ENCODE peak calls at places on chromosomes 11 and 22, in six cellular contexts. One of them, this sample, is unnamed.

GRCh38 chr11:12963789-12964536 is 45.2 kb upstream of the RASSF10 start:
- DNase-seq in left lobe of liver: peak
- DNase-seq in pancreas: peak
- DNase-seq in activated naive CD8-positive, alpha-beta T cell treated with anti-CD3 and anti-CD28 coated beads, Interleukin-2, amount 50 U/mL, for 24 hours: peak
- DNase-seq in left ventricle myocardium superior: peak
- DNase-seq in stimulated activated effector memory CD8-positive, alpha-beta T cell treated with anti-CD3 and anti-CD28 coated beads, Interleukin-12 subunit alpha, Interleukin-12 subunit beta, amount 100 ng/mL, for 72 hours: peak
- DNase-seq in this sample: peak

GRCh38 chr11:73404048-73404447 is 27.8 kb downstream of the RELT start:
- DNase-seq in pancreas: no peak
- DNase-seq in stimulated activated effector memory CD8-positive, alpha-beta T cell treated with anti-CD3 and anti-CD28 coated beads, Interleukin-12 subunit alpha, Interleukin-12 subunit beta, amount 100 ng/mL, for 72 hours: no peak
- DNase-seq in left lobe of liver: no peak
- DNase-seq in left ventricle myocardium superior: peak
- DNase-seq in activated naive CD8-positive, alpha-beta T cell treated with anti-CD3 and anti-CD28 coated beads, Interleukin-2, amount 50 U/mL, for 24 hours: no peak
- DNase-seq in this sample: peak

GRCh38 chr11:61760946-61761345 is 8.5 kb downstream of the MYRF start:
- DNase-seq in left lobe of liver: no peak
- DNase-seq in stimulated activated effector memory CD8-positive, alpha-beta T cell treated with anti-CD3 and anti-CD28 coated beads, Interleukin-12 subunit alpha, Interleukin-12 subunit beta, amount 100 ng/mL, for 72 hours: no peak
- DNase-seq in left ventricle myocardium superior: no peak
- DNase-seq in activated naive CD8-positive, alpha-beta T cell treated with anti-CD3 and anti-CD28 coated beads, Interleukin-2, amount 50 U/mL, for 24 hours: no peak
- DNase-seq in pancreas: no peak
- DNase-seq in this sample: no peak

GRCh38 chr22:38927033-38927789 is 30.2 kb upstream of the APOBEC3A start:
- DNase-seq in pancreas: peak
- DNase-seq in left ventricle myocardium superior: peak
- DNase-seq in left lobe of liver: no peak
- DNase-seq in activated naive CD8-positive, alpha-beta T cell treated with anti-CD3 and anti-CD28 coated beads, Interleukin-2, amount 50 U/mL, for 24 hours: peak
- DNase-seq in stimulated activated effector memory CD8-positive, alpha-beta T cell treated with anti-CD3 and anti-CD28 coated beads, Interleukin-12 subunit alpha, Interleukin-12 subunit beta, amount 100 ng/mL, for 72 hours: peak
- DNase-seq in this sample: peak

GRCh38 chr22:38831166-38831945 is 12.5 kb downstream of the NPTXR start:
- DNase-seq in left ventricle myocardium superior: no peak
- DNase-seq in left lobe of liver: no peak
- DNase-seq in stimulated activated effector memory CD8-positive, alpha-beta T cell treated with anti-CD3 and anti-CD28 coated beads, Interleukin-12 subunit alpha, Interleukin-12 subunit beta, amount 100 ng/mL, for 72 hours: no peak
- DNase-seq in activated naive CD8-positive, alpha-beta T cell treated with anti-CD3 and anti-CD28 coated beads, Interleukin-2, amount 50 U/mL, for 24 hours: no peak
- DNase-seq in pancreas: no peak
- DNase-seq in this sample: no peak

GRCh38 chr22:36753120-36753802 is 22.7 kb downstream of the IFT27 start:
- DNase-seq in pancreas: no peak
- DNase-seq in stimulated activated effector memory CD8-positive, alpha-beta T cell treated with anti-CD3 and anti-CD28 coated beads, Interleukin-12 subunit alpha, Interleukin-12 subunit beta, amount 100 ng/mL, for 72 hours: no peak
- DNase-seq in activated naive CD8-positive, alpha-beta T cell treated with anti-CD3 and anti-CD28 coated beads, Interleukin-2, amount 50 U/mL, for 24 hours: no peak
- DNase-seq in left ventricle myocardium superior: no peak
- DNase-seq in left lobe of liver: no peak
- DNase-seq in this sample: no peak

GRCh38 chr11:122556605-122557004 is 98.9 kb upstream of the UBASH3B start:
- DNase-seq in activated naive CD8-positive, alpha-beta T cell treated with anti-CD3 and anti-CD28 coated beads, Interleukin-2, amount 50 U/mL, for 24 hours: peak
- DNase-seq in left lobe of liver: no peak
- DNase-seq in left ventricle myocardium superior: peak
- DNase-seq in stimulated activated effector memory CD8-positive, alpha-beta T cell treated with anti-CD3 and anti-CD28 coated beads, Interleukin-12 subunit alpha, Interleukin-12 subunit beta, amount 100 ng/mL, for 72 hours: no peak
- DNase-seq in pancreas: peak
- DNase-seq in this sample: peak

GRCh38 chr11:69286358-69287327 is 7.3 kb upstream of the MYEOV start:
- DNase-seq in pancreas: peak
- DNase-seq in stimulated activated effector memory CD8-positive, alpha-beta T cell treated with anti-CD3 and anti-CD28 coated beads, Interleukin-12 subunit alpha, Interleukin-12 subunit beta, amount 100 ng/mL, for 72 hours: no peak
- DNase-seq in left lobe of liver: no peak
- DNase-seq in activated naive CD8-positive, alpha-beta T cell treated with anti-CD3 and anti-CD28 coated beads, Interleukin-2, amount 50 U/mL, for 24 hours: no peak
- DNase-seq in left ventricle myocardium superior: no peak
- DNase-seq in this sample: no peak

GRCh38 chr11:45880772-45881570 is 4.5 kb upstream of the MAPK8IP1 start:
- DNase-seq in left lobe of liver: no peak
- DNase-seq in activated naive CD8-positive, alpha-beta T cell treated with anti-CD3 and anti-CD28 coated beads, Interleukin-2, amount 50 U/mL, for 24 hours: no peak
- DNase-seq in left ventricle myocardium superior: no peak
- DNase-seq in stimulated activated effector memory CD8-positive, alpha-beta T cell treated with anti-CD3 and anti-CD28 coated beads, Interleukin-12 subunit alpha, Interleukin-12 subunit beta, amount 100 ng/mL, for 72 hours: no peak
- DNase-seq in pancreas: no peak
- DNase-seq in this sample: no peak

GRCh38 chr11:14258177-14258935 is 100.6 kb downstream of the RRAS2 start:
- DNase-seq in activated naive CD8-positive, alpha-beta T cell treated with anti-CD3 and anti-CD28 coated beads, Interleukin-2, amount 50 U/mL, for 24 hours: no peak
- DNase-seq in left ventricle myocardium superior: no peak
- DNase-seq in stimulated activated effector memory CD8-positive, alpha-beta T cell treated with anti-CD3 and anti-CD28 coated beads, Interleukin-12 subunit alpha, Interleukin-12 subunit beta, amount 100 ng/mL, for 72 hours: no peak
- DNase-seq in pancreas: no peak
- DNase-seq in left lobe of liver: no peak
- DNase-seq in this sample: no peak

GRCh38 chr11:75262436-75262835 is 21.9 kb downstream of the TPBGL start:
- DNase-seq in left lobe of liver: no peak
- DNase-seq in activated naive CD8-positive, alpha-beta T cell treated with anti-CD3 and anti-CD28 coated beads, Interleukin-2, amount 50 U/mL, for 24 hours: no peak
- DNase-seq in pancreas: no peak
- DNase-seq in stimulated activated effector memory CD8-positive, alpha-beta T cell treated with anti-CD3 and anti-CD28 coated beads, Interleukin-12 subunit alpha, Interleukin-12 subunit beta, amount 100 ng/mL, for 72 hours: no peak
- DNase-seq in left ventricle myocardium superior: no peak
- DNase-seq in this sample: no peak

GRCh38 chr11:119343726-119344125 is 2.8 kb downstream of the MFRP start:
- DNase-seq in left lobe of liver: no peak
- DNase-seq in activated naive CD8-positive, alpha-beta T cell treated with anti-CD3 and anti-CD28 coated beads, Interleukin-2, amount 50 U/mL, for 24 hours: no peak
- DNase-seq in left ventricle myocardium superior: no peak
- DNase-seq in pancreas: no peak
- DNase-seq in stimulated activated effector memory CD8-positive, alpha-beta T cell treated with anti-CD3 and anti-CD28 coated beads, Interleukin-12 subunit alpha, Interleukin-12 subunit beta, amount 100 ng/mL, for 72 hours: no peak
- DNase-seq in this sample: no peak

GRCh38 chr11:62153617-62154016 is 29.8 kb downstream of the INCENP start:
- DNase-seq in stimulated activated effector memory CD8-positive, alpha-beta T cell treated with anti-CD3 and anti-CD28 coated beads, Interleukin-12 subunit alpha, Interleukin-12 subunit beta, amount 100 ng/mL, for 72 hours: no peak
- DNase-seq in left ventricle myocardium superior: no peak
- DNase-seq in left lobe of liver: no peak
- DNase-seq in activated naive CD8-positive, alpha-beta T cell treated with anti-CD3 and anti-CD28 coated beads, Interleukin-2, amount 50 U/mL, for 24 hours: no peak
- DNase-seq in pancreas: no peak
- DNase-seq in this sample: no peak

GRCh38 chr11:63804259-63804658 is 9.0 kb upstream of the SPINDOC start:
- DNase-seq in left ventricle myocardium superior: no peak
- DNase-seq in pancreas: peak
- DNase-seq in activated naive CD8-positive, alpha-beta T cell treated with anti-CD3 and anti-CD28 coated beads, Interleukin-2, amount 50 U/mL, for 24 hours: no peak
- DNase-seq in stimulated activated effector memory CD8-positive, alpha-beta T cell treated with anti-CD3 and anti-CD28 coated beads, Interleukin-12 subunit alpha, Interleukin-12 subunit beta, amount 100 ng/mL, for 72 hours: no peak
- DNase-seq in left lobe of liver: no peak
- DNase-seq in this sample: no peak

GRCh38 chr11:105577645-105578044 is 32.2 kb upstream of the GRIA4 start:
- DNase-seq in stimulated activated effector memory CD8-positive, alpha-beta T cell treated with anti-CD3 and anti-CD28 coated beads, Interleukin-12 subunit alpha, Interleukin-12 subunit beta, amount 100 ng/mL, for 72 hours: no peak
- DNase-seq in pancreas: no peak
- DNase-seq in activated naive CD8-positive, alpha-beta T cell treated with anti-CD3 and anti-CD28 coated beads, Interleukin-2, amount 50 U/mL, for 24 hours: no peak
- DNase-seq in left lobe of liver: no peak
- DNase-seq in left ventricle myocardium superior: no peak
- DNase-seq in this sample: no peak

GRCh38 chr22:48368975-48369525 is 1458.6 kb downstream of the BRD1 start:
- DNase-seq in stimulated activated effector memory CD8-positive, alpha-beta T cell treated with anti-CD3 and anti-CD28 coated beads, Interleukin-12 subunit alpha, Interleukin-12 subunit beta, amount 100 ng/mL, for 72 hours: no peak
- DNase-seq in left lobe of liver: peak
- DNase-seq in pancreas: no peak
- DNase-seq in left ventricle myocardium superior: no peak
- DNase-seq in activated naive CD8-positive, alpha-beta T cell treated with anti-CD3 and anti-CD28 coated beads, Interleukin-2, amount 50 U/mL, for 24 hours: no peak
- DNase-seq in this sample: no peak

GRCh38 chr11:40924915-40925314 is 534.5 kb downstream of the LRRC4C start:
- DNase-seq in pancreas: no peak
- DNase-seq in activated naive CD8-positive, alpha-beta T cell treated with anti-CD3 and anti-CD28 coated beads, Interleukin-2, amount 50 U/mL, for 24 hours: no peak
- DNase-seq in stimulated activated effector memory CD8-positive, alpha-beta T cell treated with anti-CD3 and anti-CD28 coated beads, Interleukin-12 subunit alpha, Interleukin-12 subunit beta, amount 100 ng/mL, for 72 hours: no peak
- DNase-seq in left ventricle myocardium superior: no peak
- DNase-seq in left lobe of liver: no peak
- DNase-seq in this sample: no peak

GRCh38 chr11:39374963-39375698 is 2084.3 kb downstream of the LRRC4C start:
- DNase-seq in activated naive CD8-positive, alpha-beta T cell treated with anti-CD3 and anti-CD28 coated beads, Interleukin-2, amount 50 U/mL, for 24 hours: no peak
- DNase-seq in pancreas: no peak
- DNase-seq in stimulated activated effector memory CD8-positive, alpha-beta T cell treated with anti-CD3 and anti-CD28 coated beads, Interleukin-12 subunit alpha, Interleukin-12 subunit beta, amount 100 ng/mL, for 72 hours: no peak
- DNase-seq in left ventricle myocardium superior: no peak
- DNase-seq in left lobe of liver: no peak
- DNase-seq in this sample: no peak

GRCh38 chr11:69002101-69002742 is 10.8 kb downstream of the MRGPRF start:
- DNase-seq in activated naive CD8-positive, alpha-beta T cell treated with anti-CD3 and anti-CD28 coated beads, Interleukin-2, amount 50 U/mL, for 24 hours: no peak
- DNase-seq in left ventricle myocardium superior: no peak
- DNase-seq in pancreas: no peak
- DNase-seq in stimulated activated effector memory CD8-positive, alpha-beta T cell treated with anti-CD3 and anti-CD28 coated beads, Interleukin-12 subunit alpha, Interleukin-12 subunit beta, amount 100 ng/mL, for 72 hours: no peak
- DNase-seq in left lobe of liver: peak
- DNase-seq in this sample: no peak

GRCh38 chr11:128424867-128425285 is 162.5 kb downstream of the ETS1 start:
- DNase-seq in stimulated activated effector memory CD8-positive, alpha-beta T cell treated with anti-CD3 and anti-CD28 coated beads, Interleukin-12 subunit alpha, Interleukin-12 subunit beta, amount 100 ng/mL, for 72 hours: no peak
- DNase-seq in left ventricle myocardium superior: peak
- DNase-seq in activated naive CD8-positive, alpha-beta T cell treated with anti-CD3 and anti-CD28 coated beads, Interleukin-2, amount 50 U/mL, for 24 hours: no peak
- DNase-seq in pancreas: peak
- DNase-seq in left lobe of liver: no peak
- DNase-seq in this sample: peak

GRCh38 chr11:117181586-117182550 is 3.3 kb downstream of the SIDT2 start:
- DNase-seq in activated naive CD8-positive, alpha-beta T cell treated with anti-CD3 and anti-CD28 coated beads, Interleukin-2, amount 50 U/mL, for 24 hours: no peak
- DNase-seq in left ventricle myocardium superior: no peak
- DNase-seq in pancreas: no peak
- DNase-seq in stimulated activated effector memory CD8-positive, alpha-beta T cell treated with anti-CD3 and anti-CD28 coated beads, Interleukin-12 subunit alpha, Interleukin-12 subunit beta, amount 100 ng/mL, for 72 hours: no peak
- DNase-seq in left lobe of liver: peak
- DNase-seq in this sample: no peak

GRCh38 chr11:113401718-113402117 is 14.1 kb downstream of the ANKK1 start:
- DNase-seq in pancreas: peak
- DNase-seq in left lobe of liver: peak
- DNase-seq in stimulated activated effector memory CD8-positive, alpha-beta T cell treated with anti-CD3 and anti-CD28 coated beads, Interleukin-12 subunit alpha, Interleukin-12 subunit beta, amount 100 ng/mL, for 72 hours: no peak
- DNase-seq in activated naive CD8-positive, alpha-beta T cell treated with anti-CD3 and anti-CD28 coated beads, Interleukin-2, amount 50 U/mL, for 24 hours: no peak
- DNase-seq in left ventricle myocardium superior: peak
- DNase-seq in this sample: peak

GRCh38 chr22:27937453-27937852 is 18.4 kb upstream of the PITPNB start:
- DNase-seq in left ventricle myocardium superior: no peak
- DNase-seq in stimulated activated effector memory CD8-positive, alpha-beta T cell treated with anti-CD3 and anti-CD28 coated beads, Interleukin-12 subunit alpha, Interleukin-12 subunit beta, amount 100 ng/mL, for 72 hours: no peak
- DNase-seq in pancreas: no peak
- DNase-seq in left lobe of liver: no peak
- DNase-seq in activated naive CD8-positive, alpha-beta T cell treated with anti-CD3 and anti-CD28 coated beads, Interleukin-2, amount 50 U/mL, for 24 hours: no peak
- DNase-seq in this sample: no peak

GRCh38 chr22:46734830-46735453 is 3.1 kb downstream of the CERK start:
- DNase-seq in pancreas: peak
- DNase-seq in stimulated activated effector memory CD8-positive, alpha-beta T cell treated with anti-CD3 and anti-CD28 coated beads, Interleukin-12 subunit alpha, Interleukin-12 subunit beta, amount 100 ng/mL, for 72 hours: no peak
- DNase-seq in left lobe of liver: no peak
- DNase-seq in activated naive CD8-positive, alpha-beta T cell treated with anti-CD3 and anti-CD28 coated beads, Interleukin-2, amount 50 U/mL, for 24 hours: peak
- DNase-seq in left ventricle myocardium superior: peak
- DNase-seq in this sample: peak

GRCh38 chr11:96464695-96465307 is 75.0 kb downstream of the JRKL start:
- DNase-seq in stimulated activated effector memory CD8-positive, alpha-beta T cell treated with anti-CD3 and anti-CD28 coated beads, Interleukin-12 subunit alpha, Interleukin-12 subunit beta, amount 100 ng/mL, for 72 hours: no peak
- DNase-seq in pancreas: no peak
- DNase-seq in left ventricle myocardium superior: no peak
- DNase-seq in left lobe of liver: no peak
- DNase-seq in activated naive CD8-positive, alpha-beta T cell treated with anti-CD3 and anti-CD28 coated beads, Interleukin-2, amount 50 U/mL, for 24 hours: no peak
- DNase-seq in this sample: no peak

GRCh38 chr22:35599364-35599763 is 17.8 kb downstream of the MB start:
- DNase-seq in stimulated activated effector memory CD8-positive, alpha-beta T cell treated with anti-CD3 and anti-CD28 coated beads, Interleukin-12 subunit alpha, Interleukin-12 subunit beta, amount 100 ng/mL, for 72 hours: no peak
- DNase-seq in left lobe of liver: no peak
- DNase-seq in pancreas: no peak
- DNase-seq in activated naive CD8-positive, alpha-beta T cell treated with anti-CD3 and anti-CD28 coated beads, Interleukin-2, amount 50 U/mL, for 24 hours: no peak
- DNase-seq in left ventricle myocardium superior: peak
- DNase-seq in this sample: no peak

GRCh38 chr22:32655068-32655467 is 146.4 kb upstream of the TIMP3 start:
- DNase-seq in pancreas: no peak
- DNase-seq in stimulated activated effector memory CD8-positive, alpha-beta T cell treated with anti-CD3 and anti-CD28 coated beads, Interleukin-12 subunit alpha, Interleukin-12 subunit beta, amount 100 ng/mL, for 72 hours: no peak
- DNase-seq in activated naive CD8-positive, alpha-beta T cell treated with anti-CD3 and anti-CD28 coated beads, Interleukin-2, amount 50 U/mL, for 24 hours: no peak
- DNase-seq in left ventricle myocardium superior: no peak
- DNase-seq in left lobe of liver: no peak
- DNase-seq in this sample: no peak

GRCh38 chr22:43168416-43169309 is 17.3 kb downstream of the TSPO start:
- DNase-seq in left ventricle myocardium superior: no peak
- DNase-seq in left lobe of liver: no peak
- DNase-seq in stimulated activated effector memory CD8-positive, alpha-beta T cell treated with anti-CD3 and anti-CD28 coated beads, Interleukin-12 subunit alpha, Interleukin-12 subunit beta, amount 100 ng/mL, for 72 hours: no peak
- DNase-seq in pancreas: peak
- DNase-seq in activated naive CD8-positive, alpha-beta T cell treated with anti-CD3 and anti-CD28 coated beads, Interleukin-2, amount 50 U/mL, for 24 hours: no peak
- DNase-seq in this sample: no peak

This sample was measured in right cardiac atrium.